ENCODE peak calls at places on chromosomes 3 and 15, in four cellular contexts. Y is adrenal gland, I is memory B cell, Q is retina. X is an unnamed sample.

GRCh38 chr15:90394074-90394473 is 6.0 kb downstream of the IQGAP1 start:
- DNase-seq in Q (no peak), Y (no peak), I (no peak), X (no peak)

GRCh38 chr15:50676799-50677483 is 9.7 kb downstream of the TRPM7 start:
- DNase-seq in Q (peak), I (no peak), Y (no peak), X (peak)

GRCh38 chr15:51620647-51621046 is 1.9 kb downstream of the DMXL2 start:
- DNase-seq in Y (no peak), Q (peak), I (no peak), X (no peak)

GRCh38 chr3:186583820-186584219 is 13.3 kb downstream of the DNAJB11 start:
- DNase-seq in I (no peak), Q (no peak), Y (no peak), X (no peak)

GRCh38 chr3:32493437-32494414 is 8.9 kb downstream of the CMTM6 start:
- DNase-seq in Q (no peak), Y (no peak), I (no peak), X (peak)

GRCh38 chr15:94829887-94830884 is 598.8 kb downstream of the MCTP2 start:
- DNase-seq in I (no peak), Q (no peak), Y (no peak), X (no peak)

GRCh38 chr3:153210116-153210515 is 48.1 kb downstream of the RAP2B start:
- DNase-seq in I (no peak), Q (no peak), Y (no peak), X (peak)

GRCh38 chr3:151265866-151266265 is 12.5 kb downstream of the P2RY14 start:
- DNase-seq in Y (no peak), Q (peak), I (peak), X (no peak)

GRCh38 chr3:4675704-4676103 is 182.6 kb downstream of the ITPR1 start:
- DNase-seq in Q (no peak), Y (no peak), I (no peak), X (no peak)

GRCh38 chr3:58217209-58217811 is 6.5 kb upstream of the DNASE1L3 start:
- DNase-seq in Y (peak), I (peak), Q (peak), X (peak)

GRCh38 chr15:64101018-64101417 is 5.2 kb downstream of the SNX1 start:
- DNase-seq in Y (no peak), I (no peak), Q (no peak), X (no peak)

GRCh38 chr3:62607287-62608029 is 234.1 kb upstream of the FEZF2 start:
- DNase-seq in I (no peak), Y (no peak), Q (no peak), X (peak)

GRCh38 chr15:71629761-71630499 is 180.4 kb upstream of the NR2E3 start:
- DNase-seq in Q (peak), I (no peak), Y (no peak), X (peak)

GRCh38 chr3:58630081-58630709 is 36.4 kb downstream of the FAM3D start:
- DNase-seq in Y (peak), Q (peak), I (peak), X (peak)

GRCh38 chr15:74233864-74234597 is 2.1 kb upstream of the CCDC33 start:
- DNase-seq in Y (no peak), Q (no peak), I (no peak), X (peak)

GRCh38 chr3:14517601-14518431 is 22.3 kb downstream of the GRIP2 start:
- DNase-seq in Q (no peak), I (no peak), Y (no peak), X (no peak)

GRCh38 chr3:35194666-35195065 is 444.7 kb upstream of the ARPP21 start:
- DNase-seq in Q (no peak), Y (no peak), I (no peak), X (no peak)

GRCh38 chr3:141651405-141651804 is 86.7 kb upstream of the RNF7 start:
- DNase-seq in I (no peak), Q (no peak), Y (no peak), X (no peak)

GRCh38 chr3:184786271-184787010 is 25.5 kb upstream of the VPS8 start:
- DNase-seq in Q (peak), Y (no peak), I (no peak), X (peak)

GRCh38 chr3:13683288-13683687 is 134.4 kb downstream of the FBLN2 start:
- DNase-seq in I (no peak), Y (no peak), Q (no peak), X (no peak)

GRCh38 chr3:172595648-172596393 is 72.6 kb upstream of the TNFSF10 start:
- DNase-seq in Q (no peak), Y (no peak), I (peak), X (peak)